ENCODE peak calls at places on chromosomes 3 and 15, in five cellular contexts. B is heart left ventricle, O is caudate nucleus, S is stomach, W is RWPE1. R is an unnamed sample.

GRCh38 chr3:158702815-158703481 is 29.3 kb downstream of the RARRES1 start:
- DNase-seq in B (no peak), O (no peak), S (no peak), W (no peak), R (no peak)

GRCh38 chr15:71599404-71600225 is 210.7 kb upstream of the NR2E3 start:
- DNase-seq in B (peak), O (no peak), S (peak), W (no peak), R (no peak)

GRCh38 chr3:66722675-66723074 is 221.9 kb upstream of the LRIG1 start:
- DNase-seq in B (peak), O (no peak), S (no peak), W (peak), R (peak)

GRCh38 chr15:31303434-31304073 is 23.1 kb upstream of the KLF13 start:
- DNase-seq in B (peak), O (no peak), S (peak), W (peak), R (no peak)

GRCh38 chr3:71542548-71543370 is 40.8 kb downstream of the FOXP1 start:
- DNase-seq in B (peak), O (no peak), S (peak), W (peak), R (peak)

GRCh38 chr15:88393719-88394519 is 73.3 kb downstream of the MRPL46 start:
- DNase-seq in B (no peak), O (no peak), S (no peak), W (no peak), R (peak)

GRCh38 chr15:43370310-43370974 is 401 bp downstream of the ZSCAN29 start:
- DNase-seq in B (peak), O (no peak), S (peak), W (peak), R (peak)

GRCh38 chr3:59573911-59574310 is 524.1 kb upstream of the CFAP20DC start:
- DNase-seq in B (peak), O (peak), S (no peak), W (peak), R (no peak)

GRCh38 chr3:152272771-152273242 is 4.1 kb downstream of the MBNL1 start:
- DNase-seq in B (no peak), O (no peak), S (no peak), W (no peak), R (no peak)

GRCh38 chr3:59563072-59563605 is 513.3 kb upstream of the CFAP20DC start:
- DNase-seq in B (no peak), O (no peak), S (no peak), W (no peak), R (no peak)

GRCh38 chr3:150875548-150875947 is 29.7 kb downstream of the MINDY4B start:
- DNase-seq in B (no peak), O (no peak), S (no peak), W (no peak), R (no peak)

GRCh38 chr3:4587838-4588105 is 94.6 kb downstream of the ITPR1 start:
- DNase-seq in B (no peak), O (no peak), S (no peak), W (no peak), R (no peak)
- H3K27ac ChIP-seq in B (peak), O (no peak), S (peak), W (no peak), R (peak)

GRCh38 chr3:30578986-30579579 is 27.3 kb upstream of the TGFBR2 start:
- DNase-seq in B (no peak), O (no peak), S (no peak), W (no peak), R (no peak)
- H3K27ac ChIP-seq in B (no peak), O (no peak), S (no peak), W (no peak), R (no peak)

DNA sequence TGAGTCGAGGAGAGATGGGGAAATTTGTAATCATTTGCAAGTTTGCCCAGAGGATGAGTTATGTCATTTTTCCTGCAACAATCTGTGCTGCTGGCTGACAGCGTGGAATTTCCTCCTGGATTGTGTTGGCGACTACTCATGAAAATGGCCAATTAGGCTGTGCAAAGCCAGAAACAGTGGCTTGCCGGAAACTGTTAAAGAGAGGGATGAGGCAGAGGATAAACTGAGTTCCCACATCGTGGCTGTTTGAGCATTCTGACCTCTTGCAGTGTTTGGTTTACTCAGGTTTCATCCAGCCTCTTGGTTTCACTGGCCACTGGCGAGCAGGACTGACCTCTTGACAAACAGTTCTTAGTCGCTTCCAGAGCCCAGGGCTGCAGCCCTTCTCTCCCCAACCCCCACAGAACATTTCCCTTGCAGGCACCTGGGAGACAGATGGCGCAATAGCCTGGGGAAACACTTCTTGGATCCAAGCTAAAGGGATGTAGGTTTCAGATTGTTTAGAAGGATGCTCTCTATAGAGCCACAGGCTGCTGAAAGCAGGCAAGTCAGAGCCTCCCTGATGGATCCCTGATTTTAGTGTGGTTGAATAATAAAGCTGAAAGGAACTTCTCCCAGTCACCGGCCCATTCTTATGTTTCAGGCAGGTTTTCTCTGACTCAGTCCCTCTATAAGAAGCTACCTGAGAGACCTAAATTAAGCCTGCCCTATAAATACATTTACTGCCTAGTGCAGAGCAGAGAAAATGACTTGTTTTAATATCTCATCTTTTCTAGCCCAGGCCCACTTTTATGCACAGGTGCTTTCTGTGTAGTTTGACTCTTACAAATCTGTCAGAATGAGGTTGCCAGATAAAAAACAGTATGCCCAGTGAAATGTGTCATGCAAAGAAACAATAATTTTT is 92.8 kb upstream of the UBE2E1 start:
- DNase-seq in B (peak), O (no peak), S (no peak), W (no peak), R (no peak)
- H3K27ac ChIP-seq in B (peak), O (no peak), S (peak), W (peak), R (peak)

GRCh38 chr3:11558918-11559815 is 84.5 kb downstream of the VGLL4 start:
- DNase-seq in B (peak), O (no peak), S (no peak), W (no peak), R (no peak)
- H3K27ac ChIP-seq in B (peak), O (peak), S (peak), W (peak), R (peak)

GRCh38 chr15:80478075-80478474 is 73.9 kb downstream of the ARNT2 start:
- DNase-seq in B (no peak), O (no peak), S (no peak), W (no peak), R (no peak)

GRCh38 chr15:80482686-80483085 is 78.5 kb downstream of the ARNT2 start:
- DNase-seq in B (no peak), O (no peak), S (no peak), W (no peak), R (no peak)

GRCh38 chr15:80480909-80481308 is 76.7 kb downstream of the ARNT2 start:
- DNase-seq in B (peak), O (no peak), S (no peak), W (no peak), R (no peak)

GRCh38 chr15:80479191-80479590 is 75.0 kb downstream of the ARNT2 start:
- DNase-seq in B (no peak), O (no peak), S (no peak), W (no peak), R (no peak)

GRCh38 chr15:80480171-80480811 is 76.1 kb downstream of the ARNT2 start:
- DNase-seq in B (peak), O (no peak), S (no peak), W (no peak), R (no peak)
- H3K27ac ChIP-seq in B (peak), O (peak), S (peak), W (no peak), R (peak)